ENCODE peak calls at places on chromosome 6, in four cellular contexts. Q is NCI-H1930; K is CD8-positive, alpha-beta T cell; G is mesendoderm. B is an unnamed sample.

GRCh38 chr6:166459906-166460305 is 77.2 kb upstream of the MPC1 start:
- DNase-seq in K (no peak), G (no peak), Q (no peak), B (no peak)

GRCh38 chr6:16413399-16413798 is 175.0 kb downstream of the GMPR start:
- DNase-seq in K (no peak), G (no peak), Q (no peak), B (peak)

GRCh38 chr6:149852881-149853280 is 11.3 kb downstream of the LRP11 start:
- DNase-seq in G (no peak), Q (no peak), K (no peak), B (no peak)

GRCh38 chr6:29791786-29792122 is 35.9 kb upstream of the HLA-G start:
- DNase-seq in G (no peak), Q (no peak), K (no peak), B (no peak)

GRCh38 chr6:147283460-147283859 is 79.2 kb downstream of the STXBP5 start:
- DNase-seq in K (no peak), G (peak), Q (no peak), B (no peak)

GRCh38 chr6:25202505-25202904 is 76.7 kb upstream of the CARMIL1 start:
- DNase-seq in K (no peak), G (no peak), Q (no peak), B (no peak)

GRCh38 chr6:7143161-7143974 is 35.6 kb downstream of the RREB1 start:
- DNase-seq in K (no peak), G (peak), Q (no peak), B (no peak)

GRCh38 chr6:56282391-56282790 is 35.0 kb upstream of the COL21A1 start:
- DNase-seq in G (no peak), Q (no peak), K (no peak), B (no peak)

B was measured in central memory CD4-positive, alpha-beta T cell.